ENCODE peak calls at places on chromosome 1, in nine cellular contexts. P, I, T, J, R, A, F, H and V are unnamed samples.

GRCh38 chr1:201751872-201752271 is 77.1 kb upstream of the IPO9 start:
- DNase-seq in H (no peak), R (no peak), J (no peak), A (no peak), T (no peak), P (no peak), F (no peak), I (no peak), V (no peak)

GRCh38 chr1:204889681-204890373 is 19.2 kb downstream of the NFASC start:
- DNase-seq in T (no peak), J (peak; percentile 93), P (no peak), A (no peak), F (no peak), I (no peak), R (no peak), H (no peak), V (no peak)

GRCh38 chr1:220999872-221000863 is 120.9 kb downstream of the HLX start:
- DNase-seq in T (no peak), P (no peak), F (no peak), H (no peak), J (no peak), A (peak; percentile 61), I (no peak), R (peak; percentile 99), V (no peak)

GRCh38 chr1:243738020-243738419 is 112.0 kb downstream of the AKT3 start:
- DNase-seq in I (no peak), F (no peak), J (no peak), P (no peak), T (no peak), H (no peak), R (no peak), A (no peak), V (no peak)

GRCh38 chr1:22347854-22348760 is 103.5 kb upstream of the ZBTB40 start:
- DNase-seq in J (peak; percentile 47), A (no peak), T (no peak), R (no peak), I (no peak), P (no peak), F (peak; percentile 40), H (no peak), V (peak; percentile 16)

GRCh38 chr1:180970333-180971079 is 52.2 kb downstream of the STX6 start:
- DNase-seq in A (no peak), H (no peak), R (peak; percentile 40), P (no peak), T (no peak), J (no peak), I (no peak), F (no peak), V (no peak)

GRCh38 chr1:67685558-67686271 is 714 bp downstream of the GADD45A start:
- DNase-seq in R (peak; percentile 12), A (peak; percentile 26), F (peak; percentile 52), P (peak; percentile 46), T (peak; percentile 20), J (peak; percentile 54), I (no peak), H (peak; percentile 55), V (no peak)

GRCh38 chr1:150165622-150166612 is 16.2 kb downstream of the PLEKHO1 start:
- DNase-seq in P (no peak), J (peak; percentile 48), F (no peak), T (peak; percentile 27), H (no peak), R (peak; percentile 27), I (no peak), A (peak; percentile 58), V (peak; percentile 61)

GRCh38 chr1:65339866-65340483 is 30.6 kb downstream of the DNAJC6 start:
- DNase-seq in I (no peak), T (no peak), J (no peak), A (no peak), P (no peak), R (no peak), F (no peak), H (no peak), V (no peak)

GRCh38 chr1:95364546-95364945 is 130.5 kb downstream of the RWDD3 start:
- DNase-seq in P (no peak), I (no peak), F (no peak), J (no peak), R (no peak), H (no peak), T (no peak), A (no peak), V (no peak)

GRCh38 chr1:47031059-47031458 is 7.6 kb downstream of the CYP4X1 start:
- DNase-seq in J (no peak), H (no peak), T (no peak), I (no peak), F (peak; percentile 43), P (no peak), R (no peak), A (peak; percentile 44), V (no peak)

GRCh38 chr1:39576016-39576657 is 453 bp downstream of the PABPC4 start:
- DNase-seq in T (peak; percentile 9), P (peak; percentile 5), A (no peak), R (no peak), J (peak; percentile 44), I (no peak), F (no peak), H (peak; percentile 49), V (no peak)

GRCh38 chr1:55584521-55585401 is 369.6 kb upstream of the USP24 start:
- DNase-seq in A (peak; percentile 48), R (no peak), H (no peak), P (no peak), J (no peak), T (no peak), I (no peak), F (no peak), V (no peak)

GRCh38 chr1:172833956-172834355 is 175.1 kb downstream of the FASLG start:
- DNase-seq in F (no peak), A (no peak), P (no peak), J (no peak), H (no peak), I (no peak), R (no peak), T (no peak), V (no peak)